ENCODE peak calls at places on chromosomes 2 and 18, in seven cellular contexts. J is heart left ventricle, V is astrocyte of the spinal cord, R is sigmoid colon, B is astrocyte, Z is B cell, D is pancreas. P is an unnamed sample.

GRCh38 chr2:8154936-8155335 is 526.9 kb upstream of the ID2 start:
- DNase-seq in Z (no peak), R (no peak), V (peak), D (no peak), B (peak), J (no peak), P (no peak)

GRCh38 chr2:127410871-127411396 is 7.3 kb upstream of the PROC start:
- DNase-seq in Z (no peak), B (peak), V (peak), D (no peak), J (no peak), R (no peak), P (no peak)

GRCh38 chr2:98442488-98442887 is 2.2 kb upstream of the INPP4A start:
- DNase-seq in V (no peak), R (no peak), B (no peak), D (no peak), J (no peak), Z (no peak), P (no peak)

GRCh38 chr2:232857158-232857563 is 12.9 kb upstream of the SNORC start:
- DNase-seq in Z (no peak), D (no peak), V (no peak), R (no peak), J (no peak), B (no peak), P (no peak)

GRCh38 chr2:214482716-214483115 is 71.9 kb downstream of the VWC2L start:
- DNase-seq in B (no peak), Z (no peak), J (no peak), V (no peak), R (no peak), D (no peak), P (peak)

GRCh38 chr2:37156071-37156856 is 516 bp downstream of the EIF2AK2 start:
- DNase-seq in D (peak), R (peak), V (peak), Z (no peak), B (peak), J (peak), P (no peak)

GRCh38 chr2:105540642-105541041 is 141.8 kb upstream of the FHL2 start:
- DNase-seq in D (no peak), J (no peak), R (no peak), V (no peak), Z (no peak), B (no peak), P (no peak)

GRCh38 chr2:112749755-112750559 is 14.5 kb downstream of the CKAP2L start:
- DNase-seq in J (peak), D (peak), B (peak), R (peak), Z (peak), V (peak), P (peak)

GRCh38 chr2:28926837-28927236 is 32.4 kb downstream of the WDR43 start:
- DNase-seq in B (no peak), J (no peak), R (no peak), V (no peak), D (no peak), Z (no peak), P (no peak)

GRCh38 chr18:49910019-49910418 is 96.7 kb upstream of the ACAA2 start:
- DNase-seq in D (no peak), V (no peak), Z (no peak), R (no peak), J (no peak), B (no peak), P (no peak)

GRCh38 chr2:78541451-78542267 is 483.8 kb upstream of the REG3G start:
- DNase-seq in Z (no peak), V (no peak), B (no peak), J (no peak), R (no peak), D (no peak), P (no peak)

GRCh38 chr2:229178117-229178516 is 93.0 kb downstream of the PID1 start:
- DNase-seq in D (no peak), B (no peak), Z (no peak), R (no peak), J (no peak), V (no peak), P (no peak)

GRCh38 chr2:29222381-29223179 is 107.4 kb downstream of the CLIP4 start:
- DNase-seq in D (no peak), B (no peak), V (no peak), R (peak), J (no peak), Z (no peak), P (no peak)

GRCh38 chr2:5596848-5597247 is 95.3 kb upstream of the SOX11 start:
- DNase-seq in J (no peak), R (no peak), D (no peak), V (no peak), Z (no peak), B (no peak), P (no peak)

GRCh38 chr18:55586841-55587240 is 1.2 kb downstream of the TCF4 start:
- DNase-seq in D (no peak), J (no peak), B (peak), V (peak), Z (peak), R (no peak), P (no peak)

GRCh38 chr2:8676191-8676914 is 5.5 kb upstream of the ID2 start:
- DNase-seq in Z (no peak), J (peak), V (peak), B (peak), R (peak), D (peak), P (no peak)

GRCh38 chr18:79736230-79736629 is 56.6 kb downstream of the CTDP1 start:
- DNase-seq in J (no peak), Z (no peak), V (no peak), R (peak), B (no peak), D (no peak), P (no peak)

GRCh38 chr2:71673402-71673795 is 220.0 kb downstream of the DYSF start:
- DNase-seq in J (no peak), V (no peak), Z (no peak), B (no peak), R (no peak), D (no peak), P (no peak)

GRCh38 chr2:136056077-136056688 is 61.8 kb downstream of the CXCR4 start:
- DNase-seq in D (no peak), B (no peak), V (no peak), R (no peak), J (no peak), Z (no peak), P (no peak)

GRCh38 chr2:167581961-167582574 is 665.3 kb downstream of the STK39 start:
- DNase-seq in V (peak), Z (no peak), R (no peak), J (no peak), B (peak), D (no peak), P (no peak)

GRCh38 chr2:167579826-167580225 is 667.6 kb downstream of the STK39 start:
- DNase-seq in J (no peak), R (no peak), V (no peak), Z (no peak), B (peak), D (no peak), P (no peak)

GRCh38 chr2:167582619-167583018 is 664.8 kb downstream of the STK39 start:
- DNase-seq in J (no peak), Z (no peak), V (no peak), D (no peak), R (no peak), B (no peak), P (no peak)
- TF ChIP-seq CTCF in J (no peak), Z (no peak), V (no peak), D (no peak), R (no peak), B (no peak), P (no peak)

GRCh38 chr2:65261676-65262075 is 34.0 kb downstream of the ACTR2 start:
- DNase-seq in B (peak), Z (no peak), J (no peak), V (no peak), R (no peak), D (no peak), P (no peak)

GRCh38 chr2:65252640-65253039 is 25.0 kb downstream of the ACTR2 start:
- DNase-seq in B (no peak), Z (no peak), J (no peak), R (no peak), D (no peak), V (no peak), P (no peak)

DNA sequence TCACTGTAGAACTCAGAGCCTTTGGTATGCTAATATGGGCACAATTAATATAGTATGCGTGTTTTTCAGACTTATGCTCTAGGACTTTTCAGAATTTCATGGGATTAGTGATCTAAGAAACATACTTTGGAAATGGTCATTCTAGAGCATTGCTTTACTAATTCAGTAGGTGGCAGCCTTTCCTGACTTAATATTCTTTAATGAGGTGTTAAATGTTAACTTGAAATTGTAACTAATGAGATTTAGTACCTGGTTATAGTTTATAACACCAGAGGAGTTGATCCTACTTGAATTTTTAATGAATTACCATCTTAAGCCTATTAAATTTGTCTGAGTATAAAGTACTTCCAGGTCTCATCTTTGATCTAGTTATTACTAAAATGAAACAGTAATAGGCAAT is 28.5 kb downstream of the ACTR2 start:
- DNase-seq in D (no peak), R (no peak), Z (no peak), B (no peak), V (no peak), J (no peak), P (no peak)
- TF ChIP-seq CTCF in D (no peak), R (no peak), Z (no peak), B (no peak), V (peak), J (no peak), P (peak)

DNA sequence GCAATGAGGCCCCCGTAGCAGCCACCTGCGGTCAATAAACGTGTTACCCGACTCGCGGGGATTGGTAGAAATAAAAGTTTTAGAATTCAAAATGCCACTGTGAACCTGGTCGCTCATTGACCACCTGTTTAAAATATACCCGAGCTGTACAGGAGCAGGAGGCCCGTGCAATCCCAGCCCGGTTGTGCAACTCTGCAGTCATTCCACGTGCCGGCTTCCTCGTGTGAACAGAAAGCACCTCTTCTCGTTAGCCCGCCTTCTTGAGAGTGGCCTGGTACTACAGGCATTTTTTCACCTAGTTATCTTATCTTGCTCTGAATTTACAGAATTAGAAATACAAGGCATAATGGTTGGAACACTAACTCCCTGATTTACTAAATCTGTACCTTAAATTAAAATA is 660.7 kb downstream of the GALR1 start:
- DNase-seq in Z (no peak), B (no peak), V (no peak), J (no peak), D (no peak), R (no peak), P (no peak)
- TF ChIP-seq CTCF in Z (no peak), B (no peak), V (no peak), J (no peak), D (no peak), R (no peak), P (no peak)

GRCh38 chr2:45330617-45331016 is 280.4 kb downstream of the SRBD1 start:
- DNase-seq in R (no peak), D (no peak), B (no peak), J (no peak), Z (no peak), V (no peak), P (no peak)

GRCh38 chr2:45332094-45332493 is 279.0 kb downstream of the SRBD1 start:
- DNase-seq in B (no peak), V (no peak), R (no peak), Z (no peak), D (no peak), J (no peak), P (no peak)

GRCh38 chr2:45330113-45330512 is 281.0 kb downstream of the SRBD1 start:
- DNase-seq in R (no peak), J (no peak), D (no peak), Z (no peak), V (no peak), B (no peak), P (no peak)

GRCh38 chr2:45332567-45332966 is 278.5 kb downstream of the SRBD1 start:
- DNase-seq in J (no peak), V (no peak), R (no peak), Z (no peak), D (no peak), B (no peak), P (no peak)

GRCh38 chr2:45331034-45331786 is 279.9 kb downstream of the SRBD1 start:
- DNase-seq in V (no peak), J (no peak), D (peak), Z (no peak), R (no peak), B (no peak), P (no peak)
- TF ChIP-seq CTCF in V (no peak), J (no peak), D (no peak), Z (no peak), R (no peak), B (no peak), P (no peak)

GRCh38 chr2:101187131-101187530 is 35.9 kb upstream of the TBC1D8 start:
- DNase-seq in J (no peak), Z (no peak), B (no peak), D (no peak), V (no peak), R (no peak), P (no peak)

GRCh38 chr2:101185085-101185484 is 33.9 kb upstream of the TBC1D8 start:
- DNase-seq in R (no peak), Z (no peak), V (no peak), J (no peak), D (no peak), B (no peak), P (no peak)

GRCh38 chr2:101185656-101186055 is 34.5 kb upstream of the TBC1D8 start:
- DNase-seq in B (no peak), V (no peak), D (no peak), R (no peak), J (no peak), Z (no peak), P (no peak)

GRCh38 chr2:101190753-101191516 is 39.8 kb upstream of the TBC1D8 start:
- DNase-seq in D (no peak), Z (no peak), J (no peak), V (no peak), R (no peak), B (no peak), P (no peak)

GRCh38 chr2:101188683-101189405 is 37.7 kb upstream of the TBC1D8 start:
- DNase-seq in B (peak), D (no peak), V (peak), R (no peak), Z (no peak), J (no peak), P (peak)
- TF ChIP-seq CTCF in B (peak), D (peak), V (peak), R (no peak), Z (no peak), J (peak), P (peak)

GRCh38 chr2:114537777-114538176 is 95.3 kb downstream of the DPP10 start:
- DNase-seq in Z (no peak), B (no peak), R (no peak), J (no peak), D (no peak), V (no peak), P (no peak)

GRCh38 chr2:114546511-114546910 is 104.1 kb downstream of the DPP10 start:
- DNase-seq in J (no peak), R (no peak), D (no peak), B (no peak), Z (no peak), V (no peak), P (no peak)

GRCh38 chr2:114545052-114545451 is 102.6 kb downstream of the DPP10 start:
- DNase-seq in V (no peak), R (no peak), Z (no peak), B (no peak), J (no peak), D (no peak), P (no peak)

GRCh38 chr2:114548151-114548550 is 105.7 kb downstream of the DPP10 start:
- DNase-seq in D (no peak), B (no peak), Z (no peak), R (no peak), V (no peak), J (no peak), P (no peak)

GRCh38 chr2:114543106-114543806 is 100.8 kb downstream of the DPP10 start:
- DNase-seq in B (no peak), V (no peak), D (no peak), Z (no peak), R (no peak), J (peak), P (no peak)
- TF ChIP-seq CTCF in B (no peak), V (no peak), D (peak), Z (no peak), R (no peak), J (no peak), P (peak)

GRCh38 chr18:28161608-28162599 is 15.0 kb downstream of the CDH2 start:
- DNase-seq in D (no peak), J (no peak), V (no peak), R (no peak), B (peak), Z (no peak), P (no peak)

GRCh38 chr18:28159055-28159454 is 17.9 kb downstream of the CDH2 start:
- DNase-seq in Z (no peak), D (no peak), J (no peak), B (no peak), V (no peak), R (no peak), P (no peak)

GRCh38 chr18:28153485-28154065 is 23.4 kb downstream of the CDH2 start:
- DNase-seq in J (no peak), R (no peak), Z (no peak), D (no peak), V (no peak), B (no peak), P (no peak)

GRCh38 chr18:28163201-28163778 is 13.6 kb downstream of the CDH2 start:
- DNase-seq in Z (no peak), R (no peak), V (peak), B (peak), J (no peak), D (no peak), P (no peak)

DNA sequence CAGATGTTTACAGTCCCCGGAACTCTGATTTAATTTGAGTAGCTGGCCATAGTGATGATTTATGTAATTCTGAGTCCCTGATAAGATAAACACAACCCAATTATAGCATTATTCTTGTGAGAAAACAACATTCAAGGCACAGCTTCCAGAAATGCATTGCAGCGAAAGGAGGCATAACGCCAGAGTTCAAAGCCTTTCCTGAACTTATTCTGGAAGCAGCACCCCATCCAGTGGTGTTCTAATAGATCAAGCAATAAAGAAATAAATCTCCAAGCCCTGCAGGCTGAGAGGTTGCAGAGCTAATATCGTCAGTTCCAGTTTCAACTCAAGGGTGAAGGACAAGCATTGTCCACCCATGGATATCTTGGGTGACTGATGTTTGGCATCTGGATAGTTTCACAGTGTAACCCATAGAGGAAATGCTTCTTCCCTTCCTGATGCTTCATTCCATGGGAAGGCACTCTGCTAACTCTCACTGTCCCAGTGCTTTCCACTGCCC is 18.8 kb downstream of the CDH2 start:
- DNase-seq in J (no peak), R (no peak), V (no peak), Z (no peak), B (no peak), D (no peak), P (no peak)
- TF ChIP-seq CTCF in J (no peak), R (no peak), V (no peak), Z (no peak), B (no peak), D (no peak), P (no peak)

DNA sequence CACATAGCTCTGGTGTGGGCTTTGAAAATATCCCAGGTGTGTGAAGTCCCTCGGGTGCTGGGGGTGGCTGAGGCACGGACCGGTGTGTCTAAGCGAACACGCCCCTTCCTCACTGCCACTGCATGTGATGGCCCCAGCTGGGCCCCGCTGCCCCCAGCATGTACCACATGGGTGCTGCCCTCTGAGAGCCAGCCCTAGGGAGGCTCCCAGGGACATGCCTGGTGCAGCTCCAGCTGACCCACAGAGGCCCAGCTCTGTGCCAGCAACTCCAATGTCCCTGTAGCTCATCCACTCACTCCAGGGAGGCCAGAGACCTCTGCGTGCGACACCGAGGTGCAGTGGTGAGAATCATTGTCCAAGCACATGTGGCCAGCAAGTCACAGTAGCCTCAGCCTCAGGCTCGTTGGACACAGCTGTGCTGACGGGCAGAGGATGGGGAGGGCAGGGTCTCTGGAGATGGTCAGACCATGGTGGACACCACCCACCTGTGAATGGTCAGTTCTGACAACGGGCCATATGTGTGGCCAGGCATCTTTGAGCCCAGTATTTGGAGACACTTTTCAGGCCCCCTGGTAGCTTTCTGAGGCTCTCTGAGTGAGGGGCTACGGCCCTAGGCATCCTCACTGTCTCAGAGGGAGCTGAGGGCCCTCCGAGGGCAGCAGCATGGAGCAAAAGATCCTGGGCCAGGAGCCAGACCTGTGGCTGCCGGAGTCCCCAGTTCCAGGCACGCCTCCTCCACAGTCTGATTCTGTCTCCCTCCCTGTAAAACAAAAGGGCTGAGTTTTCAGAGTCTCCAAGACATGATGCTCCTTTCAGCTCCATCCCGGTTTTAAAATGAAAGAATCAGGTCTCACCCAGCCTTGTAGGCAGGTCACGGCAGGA is 220.7 kb downstream of the NDUFA10 start:
- DNase-seq in V (no peak), D (no peak), Z (no peak), B (no peak), R (peak), J (peak), P (no peak)
- TF ChIP-seq CTCF in V (no peak), D (no peak), Z (no peak), B (no peak), R (no peak), J (no peak), P (no peak)

GRCh38 chr18:3596324-3597158 is 146.6 kb downstream of the TGIF1 start:
- DNase-seq in V (peak), B (peak), D (no peak), R (peak), J (peak), Z (peak), P (peak)
- TF ChIP-seq CTCF in V (peak), B (no peak), D (no peak), R (no peak), J (peak), Z (peak), P (peak)

P was measured in neural crest cell.